ENCODE peak calls at places on chromosomes 16 and 17, in ten cellular contexts. One of them, this sample, is unnamed. For H3K36me3, the result is how much of the 10 kb centered on the place peaks cover.

GRCh38 chr17:19812407-19812806 is 55.3 kb downstream of the ULK2 start:
- DNase-seq in IMR-90: peak
- DNase-seq in BJ: no peak
- DNase-seq in GM12878: no peak
- DNase-seq in GM23248: peak
- DNase-seq in tibial nerve: no peak
- DNase-seq in CD8-positive, alpha-beta T cell: no peak
- DNase-seq in gastrocnemius medialis: no peak
- DNase-seq in fibroblast of lung: no peak
- DNase-seq in neural progenitor cell: no peak
- DNase-seq in this sample: no peak

GRCh38 chr17:45218895-45219661 is 2.6 kb upstream of the FMNL1 start:
- DNase-seq in fibroblast of lung: peak
- DNase-seq in gastrocnemius medialis: peak
- DNase-seq in CD8-positive, alpha-beta T cell: peak
- DNase-seq in GM12878: no peak
- DNase-seq in BJ: no peak
- DNase-seq in IMR-90: peak
- DNase-seq in neural progenitor cell: peak
- DNase-seq in GM23248: peak
- DNase-seq in tibial nerve: peak
- DNase-seq in this sample: peak

GRCh38 chr17:32489320-32490100 is 2.7 kb downstream of the CDK5R1 start:
- DNase-seq in GM12878: no peak
- DNase-seq in fibroblast of lung: no peak
- DNase-seq in gastrocnemius medialis: no peak
- DNase-seq in GM23248: no peak
- DNase-seq in BJ: no peak
- DNase-seq in IMR-90: no peak
- DNase-seq in neural progenitor cell: no peak
- DNase-seq in CD8-positive, alpha-beta T cell: no peak
- DNase-seq in tibial nerve: no peak
- DNase-seq in this sample: no peak

GRCh38 chr16:69397821-69398521 is 12.2 kb upstream of the TERF2 start:
- DNase-seq in GM12878: peak
- DNase-seq in neural progenitor cell: peak
- DNase-seq in IMR-90: peak
- DNase-seq in BJ: peak
- DNase-seq in tibial nerve: peak
- DNase-seq in GM23248: peak
- DNase-seq in gastrocnemius medialis: no peak
- DNase-seq in CD8-positive, alpha-beta T cell: no peak
- DNase-seq in fibroblast of lung: peak
- DNase-seq in this sample: no peak

GRCh38 chr16:7679899-7680298 is 347.3 kb downstream of the RBFOX1 start:
- DNase-seq in GM12878: no peak
- DNase-seq in IMR-90: no peak
- DNase-seq in GM23248: no peak
- DNase-seq in gastrocnemius medialis: no peak
- DNase-seq in tibial nerve: no peak
- DNase-seq in fibroblast of lung: no peak
- DNase-seq in BJ: no peak
- DNase-seq in neural progenitor cell: no peak
- DNase-seq in CD8-positive, alpha-beta T cell: no peak
- DNase-seq in this sample: no peak

GRCh38 chr17:50209472-50210248 is 8.2 kb upstream of the COL1A1 start:
- DNase-seq in GM12878: no peak
- DNase-seq in gastrocnemius medialis: peak
- DNase-seq in tibial nerve: peak
- DNase-seq in GM23248: peak
- DNase-seq in fibroblast of lung: peak
- DNase-seq in neural progenitor cell: peak
- DNase-seq in BJ: peak
- DNase-seq in IMR-90: peak
- DNase-seq in CD8-positive, alpha-beta T cell: no peak
- DNase-seq in this sample: no peak

GRCh38 chr16:30184430-30185140 is 1.2 kb downstream of the CORO1A start:
- DNase-seq in gastrocnemius medialis: no peak
- DNase-seq in GM23248: no peak
- DNase-seq in neural progenitor cell: no peak
- DNase-seq in fibroblast of lung: no peak
- DNase-seq in GM12878: peak
- DNase-seq in IMR-90: no peak
- DNase-seq in CD8-positive, alpha-beta T cell: peak
- DNase-seq in tibial nerve: no peak
- DNase-seq in BJ: no peak
- DNase-seq in this sample: no peak

GRCh38 chr17:1989135-1989534 is 36.0 kb downstream of the RTN4RL1 start:
- DNase-seq in tibial nerve: peak
- DNase-seq in GM23248: peak
- DNase-seq in neural progenitor cell: no peak
- DNase-seq in GM12878: no peak
- DNase-seq in gastrocnemius medialis: no peak
- DNase-seq in BJ: peak
- DNase-seq in CD8-positive, alpha-beta T cell: no peak
- DNase-seq in fibroblast of lung: peak
- DNase-seq in IMR-90: peak
- DNase-seq in this sample: no peak

DNA sequence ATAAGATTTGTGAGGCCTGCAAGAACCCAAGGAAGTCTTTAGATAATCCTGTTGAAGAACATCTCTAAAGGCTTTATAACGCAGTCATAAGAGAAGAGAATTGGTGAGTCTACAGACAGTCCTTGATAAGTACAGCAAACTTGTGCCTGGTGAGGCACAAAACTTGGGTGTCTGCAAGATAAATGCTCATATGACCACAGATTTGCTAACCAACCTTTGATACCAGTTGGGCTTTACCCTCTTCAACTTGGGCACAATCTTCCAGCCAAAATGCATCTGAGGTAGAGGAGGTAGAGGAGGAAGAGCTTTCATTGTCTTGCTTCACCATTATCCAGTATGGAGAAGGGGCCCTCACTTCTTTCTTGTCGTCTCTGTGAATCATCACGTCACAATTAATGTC is 16.9 kb downstream of the PDZD9 start:
- DNase-seq in tibial nerve: no peak
- DNase-seq in IMR-90: no peak
- DNase-seq in gastrocnemius medialis: no peak
- DNase-seq in GM23248: no peak
- DNase-seq in BJ: no peak
- DNase-seq in GM12878: no peak
- DNase-seq in fibroblast of lung: no peak
- DNase-seq in neural progenitor cell: no peak
- DNase-seq in CD8-positive, alpha-beta T cell: no peak
- DNase-seq in this sample: no peak
- H3K36me3 ChIP-seq in tibial nerve: under half
- H3K36me3 ChIP-seq in IMR-90: under half
- H3K36me3 ChIP-seq in gastrocnemius medialis: half or more
- H3K36me3 ChIP-seq in GM23248: under half
- H3K36me3 ChIP-seq in BJ: under half
- H3K36me3 ChIP-seq in GM12878: under half
- H3K36me3 ChIP-seq in fibroblast of lung: under half
- H3K36me3 ChIP-seq in neural progenitor cell: under half
- H3K36me3 ChIP-seq in CD8-positive, alpha-beta T cell: under half
- H3K36me3 ChIP-seq in this sample: half or more

DNA sequence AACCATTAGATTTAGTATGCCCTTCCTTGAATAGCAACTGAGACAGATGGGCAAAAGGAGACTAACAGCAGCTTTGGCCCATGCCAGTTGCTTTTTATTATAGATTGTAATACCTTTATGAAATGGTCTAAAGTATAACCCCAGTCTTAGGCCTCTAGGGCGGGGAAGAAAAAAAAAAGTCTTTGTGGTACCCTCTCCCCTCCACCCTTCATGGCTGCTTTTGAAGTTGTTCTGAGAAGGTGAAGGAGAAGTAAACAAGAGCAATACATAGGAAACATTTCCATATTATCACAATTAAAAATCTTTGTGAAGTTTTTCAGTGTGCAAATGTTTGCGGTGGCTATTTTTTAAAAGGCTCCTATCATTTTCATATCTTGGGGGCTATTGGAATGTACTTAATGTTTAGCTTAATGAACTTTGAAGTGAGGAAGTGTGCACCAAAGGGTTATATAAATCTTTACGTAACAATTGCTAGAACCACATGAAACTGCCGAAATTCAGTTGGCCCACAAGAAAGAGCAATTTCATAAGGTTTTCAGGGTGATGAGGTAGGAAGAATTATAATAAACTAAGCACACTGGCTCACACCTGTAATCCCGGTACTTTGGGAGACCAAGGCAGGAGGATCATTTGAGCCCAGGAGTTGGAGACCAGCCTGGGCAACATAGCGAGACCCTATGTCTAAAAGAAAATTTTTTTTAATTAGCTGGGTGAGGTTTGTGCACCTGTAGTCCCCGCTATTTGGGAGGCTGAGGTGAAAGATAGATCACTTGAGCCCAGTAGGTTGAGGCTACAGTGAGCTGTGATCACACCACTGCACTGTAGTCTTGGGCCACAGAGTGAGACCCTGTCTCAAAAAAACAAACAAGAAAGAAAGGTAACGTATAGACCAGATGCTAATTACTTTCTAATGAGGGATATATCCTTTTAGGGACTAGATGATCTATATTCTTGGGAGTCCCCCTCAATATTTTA is 7.8 kb downstream of the NOL11 start:
- DNase-seq in fibroblast of lung: no peak
- DNase-seq in tibial nerve: no peak
- DNase-seq in neural progenitor cell: no peak
- DNase-seq in IMR-90: no peak
- DNase-seq in CD8-positive, alpha-beta T cell: no peak
- DNase-seq in gastrocnemius medialis: no peak
- DNase-seq in BJ: no peak
- DNase-seq in GM23248: no peak
- DNase-seq in GM12878: no peak
- DNase-seq in this sample: no peak
- H3K36me3 ChIP-seq in fibroblast of lung: under half
- H3K36me3 ChIP-seq in tibial nerve: under half
- H3K36me3 ChIP-seq in neural progenitor cell: under half
- H3K36me3 ChIP-seq in IMR-90: half or more
- H3K36me3 ChIP-seq in CD8-positive, alpha-beta T cell: half or more
- H3K36me3 ChIP-seq in gastrocnemius medialis: half or more
- H3K36me3 ChIP-seq in BJ: under half
- H3K36me3 ChIP-seq in GM23248: half or more
- H3K36me3 ChIP-seq in GM12878: under half
- H3K36me3 ChIP-seq in this sample: half or more

DNA sequence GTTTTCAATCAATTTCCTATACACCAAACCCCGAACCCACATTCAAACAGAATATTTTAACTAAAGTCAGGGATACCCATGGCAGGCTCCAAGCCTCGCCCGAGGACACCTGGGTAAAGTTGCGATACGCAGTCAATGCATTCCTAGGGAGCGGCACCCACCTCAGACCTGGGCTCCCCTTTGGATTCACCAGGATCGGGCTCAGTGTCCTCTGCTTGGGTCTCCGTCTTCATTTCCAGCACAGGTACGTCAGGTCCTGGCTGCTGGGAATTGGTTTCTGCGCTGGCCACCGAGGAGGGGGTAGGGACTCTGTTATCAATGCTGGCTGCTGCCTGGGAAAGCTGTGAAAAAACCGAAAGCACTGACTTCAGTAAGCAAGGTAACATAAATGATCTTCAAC is 51.7 kb upstream of the TRAP1 start:
- DNase-seq in GM12878: no peak
- DNase-seq in IMR-90: no peak
- DNase-seq in CD8-positive, alpha-beta T cell: no peak
- DNase-seq in BJ: no peak
- DNase-seq in neural progenitor cell: no peak
- DNase-seq in gastrocnemius medialis: no peak
- DNase-seq in tibial nerve: no peak
- DNase-seq in fibroblast of lung: no peak
- DNase-seq in GM23248: no peak
- DNase-seq in this sample: no peak
- H3K36me3 ChIP-seq in GM12878: under half
- H3K36me3 ChIP-seq in IMR-90: half or more
- H3K36me3 ChIP-seq in CD8-positive, alpha-beta T cell: half or more
- H3K36me3 ChIP-seq in BJ: under half
- H3K36me3 ChIP-seq in neural progenitor cell: under half
- H3K36me3 ChIP-seq in gastrocnemius medialis: half or more
- H3K36me3 ChIP-seq in tibial nerve: under half
- H3K36me3 ChIP-seq in fibroblast of lung: under half
- H3K36me3 ChIP-seq in GM23248: half or more
- H3K36me3 ChIP-seq in this sample: half or more

DNA sequence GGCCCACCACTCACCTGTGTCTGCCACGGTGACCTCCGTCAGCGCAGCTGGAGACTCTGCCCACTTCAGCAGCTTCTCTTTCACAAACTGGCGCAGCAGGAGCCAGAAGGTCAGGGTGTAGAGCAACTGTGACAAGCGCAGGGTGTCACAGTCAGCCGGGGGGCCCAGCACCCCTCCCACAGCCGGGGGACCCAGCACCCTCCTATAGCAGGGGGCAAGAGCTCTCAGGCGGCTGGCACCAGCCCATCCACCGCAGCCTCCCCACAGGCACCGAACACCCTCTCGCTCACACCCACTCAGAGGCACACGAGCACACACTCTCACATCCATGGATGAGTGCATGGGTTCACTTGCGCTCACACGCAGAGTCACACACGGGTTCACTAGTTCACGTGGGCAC is 28.8 kb downstream of the CTU2 start:
- DNase-seq in GM23248: no peak
- DNase-seq in neural progenitor cell: no peak
- DNase-seq in GM12878: no peak
- DNase-seq in CD8-positive, alpha-beta T cell: no peak
- DNase-seq in fibroblast of lung: no peak
- DNase-seq in tibial nerve: no peak
- DNase-seq in gastrocnemius medialis: no peak
- DNase-seq in BJ: no peak
- DNase-seq in IMR-90: no peak
- DNase-seq in this sample: no peak
- H3K36me3 ChIP-seq in GM23248: under half
- H3K36me3 ChIP-seq in neural progenitor cell: under half
- H3K36me3 ChIP-seq in GM12878: under half
- H3K36me3 ChIP-seq in CD8-positive, alpha-beta T cell: under half
- H3K36me3 ChIP-seq in fibroblast of lung: half or more
- H3K36me3 ChIP-seq in tibial nerve: under half
- H3K36me3 ChIP-seq in gastrocnemius medialis: under half
- H3K36me3 ChIP-seq in BJ: half or more
- H3K36me3 ChIP-seq in IMR-90: half or more
- H3K36me3 ChIP-seq in this sample: under half